ENCODE peak calls at places on chromosomes 3 and 15, in six cellular contexts. I is HTR-8/SVneo; W is globus pallidus; Z is HEK293T; B is LoVo; J is stimulated activated CD4-positive, alpha-beta T cell treated with anti-CD3 and anti-CD28 coated beads, Interleukin-15, amount 100 ng/mL, for 48 hours. E is an unnamed sample.

GRCh38 chr3:2623463-2623862 is 486.7 kb downstream of the IL5RA start:
- DNase-seq in I (no peak), W (no peak), Z (no peak), B (no peak), J (no peak), E (no peak)

GRCh38 chr3:197730200-197730599 is 6.5 kb downstream of the RUBCN start:
- DNase-seq in I (peak), W (no peak), Z (no peak), B (peak), J (no peak), E (peak)

GRCh38 chr15:56207711-56208110 is 36.0 kb downstream of the RFX7 start:
- DNase-seq in I (no peak), W (no peak), Z (no peak), B (no peak), J (no peak), E (no peak)

GRCh38 chr3:189233225-189233858 is 61.6 kb downstream of the TPRG1 start:
- DNase-seq in I (peak), W (peak), Z (peak), B (peak), J (peak), E (no peak)

GRCh38 chr15:38853608-38854007 is 289.0 kb upstream of the RASGRP1 start:
- DNase-seq in I (no peak), W (no peak), Z (peak), B (peak), J (peak), E (no peak)

GRCh38 chr3:183844606-183845005 is 19.2 kb upstream of the MAP6D1 start:
- DNase-seq in I (peak), W (no peak), Z (no peak), B (no peak), J (no peak), E (no peak)

GRCh38 chr15:64622410-64623260 is 152.8 kb downstream of the RBPMS2 start:
- DNase-seq in I (no peak), W (no peak), Z (no peak), B (no peak), J (no peak), E (no peak)

GRCh38 chr3:73086071-73086494 is 24.6 kb downstream of the EBLN2 start:
- DNase-seq in I (peak), W (peak), Z (peak), B (peak), J (peak), E (peak)

GRCh38 chr3:66597316-66597863 is 96.6 kb upstream of the LRIG1 start:
- DNase-seq in I (no peak), W (no peak), Z (no peak), B (no peak), J (no peak), E (no peak)

GRCh38 chr3:83453010-83453409 is 1505.8 kb upstream of the CADM2 start:
- DNase-seq in I (no peak), W (no peak), Z (no peak), B (no peak), J (no peak), E (no peak)

GRCh38 chr3:46675843-46676567 is 17.5 kb downstream of the ALS2CL start:
- DNase-seq in I (no peak), W (peak), Z (no peak), B (no peak), J (no peak), E (no peak)

GRCh38 chr3:183487046-183487445 is 58.6 kb upstream of the MCF2L2 start:
- DNase-seq in I (no peak), W (no peak), Z (no peak), B (no peak), J (no peak), E (no peak)

GRCh38 chr3:112857526-112857925 is 10.9 kb upstream of the CD200R1L start:
- DNase-seq in I (no peak), W (no peak), Z (no peak), B (no peak), J (no peak), E (no peak)

GRCh38 chr15:26179906-26180305 is 316.8 kb upstream of the ATP10A start:
- DNase-seq in I (no peak), W (no peak), Z (no peak), B (no peak), J (no peak), E (no peak)

GRCh38 chr15:60626051-60626450 is 147.1 kb upstream of the ICE2 start:
- DNase-seq in I (no peak), W (no peak), Z (no peak), B (no peak), J (no peak), E (no peak)

GRCh38 chr15:84604804-84605203 is 4.0 kb downstream of the ZSCAN2 start:
- DNase-seq in I (no peak), W (no peak), Z (no peak), B (no peak), J (peak), E (no peak)

GRCh38 chr15:91420689-91421088 is 320.6 kb downstream of the SV2B start:
- DNase-seq in I (no peak), W (no peak), Z (no peak), B (no peak), J (no peak), E (no peak)

E was measured in T1000.